ENCODE peak calls at places on chromosome 13, in seven cellular contexts. J is tibial nerve; W is breast epithelium; Z is body of pancreas; D is AG04450; S is CD8-positive, alpha-beta T cell; P is heart right ventricle. H is an unnamed sample.

GRCh38 chr13:101424381-101425155 is 8.3 kb upstream of the NALCN start:
- DNase-seq in J (no peak), W (peak; percentile 54), Z (no peak), D (peak; percentile 4), S (no peak), P (no peak), H (no peak)

GRCh38 chr13:34913040-34913439 is 29.0 kb upstream of the NBEA start:
- DNase-seq in J (no peak), W (no peak), Z (no peak), D (no peak), S (no peak), P (no peak), H (peak; percentile 8)

GRCh38 chr13:20131057-20131832 is 29.6 kb downstream of the GJA3 start:
- DNase-seq in J (no peak), W (no peak), Z (no peak), D (no peak), S (no peak), P (no peak), H (no peak)

GRCh38 chr13:97253581-97254293 is 31.6 kb downstream of the MBNL2 start:
- DNase-seq in J (no peak), W (no peak), Z (no peak), D (no peak), S (no peak), P (no peak), H (no peak)

GRCh38 chr13:97883356-97883755 is 70.1 kb upstream of the IPO5 start:
- DNase-seq in J (no peak), W (no peak), Z (no peak), D (no peak), S (no peak), P (no peak), H (no peak)

GRCh38 chr13:24307211-24308067 is 1.9 kb upstream of the C1QTNF9 start:
- DNase-seq in J (no peak), W (no peak), Z (no peak), D (no peak), S (no peak), P (peak; percentile 21), H (no peak)

GRCh38 chr13:71242191-71242590 is 624.8 kb downstream of the DACH1 start:
- DNase-seq in J (no peak), W (no peak), Z (no peak), D (no peak), S (no peak), P (no peak), H (no peak)

GRCh38 chr13:87999791-88000190 is 328.6 kb downstream of the SLITRK5 start:
- DNase-seq in J (no peak), W (no peak), Z (no peak), D (no peak), S (no peak), P (no peak), H (no peak)

GRCh38 chr13:66659291-66660012 is 570.7 kb downstream of the PCDH9 start:
- DNase-seq in J (no peak), W (no peak), Z (no peak), D (no peak), S (no peak), P (no peak), H (no peak)

GRCh38 chr13:21229241-21230024 is 53.0 kb downstream of the MRPL57 start:
- DNase-seq in J (no peak), W (no peak), Z (no peak), D (no peak), S (no peak), P (no peak), H (no peak)

DNA sequence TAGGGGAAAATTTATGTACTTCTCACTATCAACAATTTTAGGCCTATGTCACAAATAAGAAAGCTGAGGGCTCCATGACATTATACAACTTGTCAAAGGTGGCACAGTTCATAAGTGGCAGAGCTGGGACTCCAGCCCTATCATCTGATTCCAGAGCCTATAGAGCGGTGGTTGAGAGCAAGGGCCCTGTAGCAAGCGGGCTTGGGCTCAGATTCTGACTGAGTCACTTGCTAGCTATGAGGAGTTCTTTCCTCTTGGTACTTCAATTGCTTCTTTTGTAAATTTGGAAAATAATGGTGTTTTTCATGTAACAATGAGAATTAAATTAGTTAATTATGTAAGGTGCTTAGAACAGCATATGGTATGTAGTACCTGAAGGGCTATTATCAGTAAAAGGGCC is 28.7 kb upstream of the FAM216B start:
- DNase-seq in J (no peak), W (no peak), Z (no peak), D (no peak), S (no peak), P (no peak), H (no peak)
- H3K4me3 ChIP-seq in J (no peak overlapping the region), W (no peak overlapping the region), Z (no peak overlapping the region), D (no peak overlapping the region), S (no peak overlapping the region), P (no peak overlapping the region), H (no peak overlapping the region)

GRCh38 chr13:111050539-111050879 is 64.6 kb upstream of the ARHGEF7 start:
- DNase-seq in J (no peak), W (no peak), Z (no peak), D (no peak), S (no peak), P (no peak), H (no peak)
- TF ChIP-seq CTCF in J (no peak), W (no peak), Z (peak; percentile 4), D (no peak), S (no peak), P (no peak), H (no peak)

DNA sequence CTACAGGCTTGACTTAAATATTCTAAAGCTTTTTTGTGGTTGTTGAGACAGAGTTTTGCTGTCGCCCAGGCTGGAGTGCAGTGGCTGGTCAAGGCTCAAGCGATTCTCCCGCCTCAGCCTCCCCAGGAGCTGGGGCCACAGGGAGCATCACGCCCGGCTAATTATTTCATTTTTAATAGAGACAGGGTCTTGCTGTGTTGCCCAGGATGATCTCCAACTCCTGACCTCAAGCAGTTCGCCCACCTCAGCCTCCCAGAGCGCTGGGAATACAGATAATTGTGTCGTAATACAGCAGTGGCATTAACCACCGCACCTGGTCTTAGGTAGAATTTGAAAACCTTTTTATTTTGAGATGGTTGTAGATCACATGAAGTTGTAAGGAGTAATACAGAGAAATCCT is 1.5 kb upstream of the DCUN1D2 start:
- DNase-seq in J (no peak), W (no peak), Z (no peak), D (no peak), S (no peak), P (no peak), H (no peak)
- H3K4me3 ChIP-seq in J (peak overlapping the region; percentile 92), W (peak overlapping the region; percentile 74), Z (no peak overlapping the region), D (peak overlapping the region; percentile 78), S (no peak overlapping the region), P (peak overlapping the region; percentile 98), H (peak overlapping the region; percentile 83)

GRCh38 chr13:33743438-33744368 is 74.2 kb upstream of the RFC3 start:
- DNase-seq in J (no peak), W (no peak), Z (no peak), D (no peak), S (no peak), P (no peak), H (no peak)
- TF ChIP-seq CTCF in J (no peak), W (no peak), Z (no peak), D (no peak), S (no peak), P (no peak), H (no peak)

GRCh38 chr13:39836038-39836437 is 180.6 kb downstream of the COG6 start:
- DNase-seq in J (no peak), W (no peak), Z (no peak), D (no peak), S (no peak), P (no peak), H (no peak)

GRCh38 chr13:39840201-39840600 is 184.7 kb downstream of the COG6 start:
- DNase-seq in J (peak; percentile 34), W (no peak), Z (no peak), D (no peak), S (no peak), P (no peak), H (no peak)

GRCh38 chr13:39835253-39835652 is 179.8 kb downstream of the COG6 start:
- DNase-seq in J (no peak), W (no peak), Z (no peak), D (no peak), S (no peak), P (no peak), H (no peak)
- H3K4me3 ChIP-seq in J (no peak overlapping the region), W (no peak overlapping the region), Z (no peak overlapping the region), D (no peak overlapping the region), S (no peak overlapping the region), P (no peak overlapping the region), H (no peak overlapping the region)

DNA sequence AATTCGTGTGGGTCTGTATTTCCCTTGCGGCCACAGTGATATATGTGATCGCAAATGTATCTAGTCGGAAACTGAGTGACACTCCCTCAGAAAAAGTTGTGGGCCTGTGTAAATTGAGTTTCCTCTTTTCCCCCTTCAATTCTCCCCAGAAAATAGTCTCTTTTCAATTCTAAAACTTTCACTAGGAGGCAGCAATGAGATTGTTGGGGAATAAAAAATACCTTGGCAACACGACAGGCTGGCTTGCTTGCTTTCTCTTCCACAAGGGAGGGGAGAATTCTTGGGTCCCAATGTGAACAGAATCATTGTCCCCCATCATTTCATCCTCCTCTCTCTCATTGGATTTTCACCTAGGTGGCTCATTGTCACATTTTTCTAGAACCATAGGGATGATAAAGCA is 3.7 kb upstream of the SOX21 start:
- DNase-seq in J (no peak), W (no peak), Z (no peak), D (no peak), S (no peak), P (no peak), H (no peak)
- TF ChIP-seq CTCF in J (no peak), W (no peak), Z (no peak), D (peak; percentile 20), S (no peak), P (no peak), H (peak; percentile 20)

DNA sequence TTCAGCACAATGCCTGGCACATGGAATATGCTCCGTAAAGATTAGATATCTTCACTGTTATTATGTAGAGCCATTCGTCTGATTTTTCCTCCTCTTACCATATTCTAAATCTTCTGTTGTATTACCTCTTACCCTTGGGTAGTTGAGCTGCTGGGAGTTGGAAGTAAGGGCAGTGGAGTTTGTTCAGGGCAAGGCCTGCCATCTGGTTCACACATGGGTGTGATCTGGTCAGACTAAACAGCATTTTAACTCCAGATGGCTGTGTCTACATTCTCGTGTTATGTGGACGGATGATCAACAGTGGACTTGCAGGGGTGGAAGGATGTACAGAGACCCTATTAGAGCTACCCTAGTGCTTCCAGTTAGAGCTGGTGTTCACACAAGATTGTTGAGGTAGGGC is 164.9 kb downstream of the ZIC5 start:
- DNase-seq in J (no peak), W (no peak), Z (no peak), D (no peak), S (no peak), P (no peak), H (peak; percentile 15)
- H3K4me3 ChIP-seq in J (no peak overlapping the region), W (no peak overlapping the region), Z (no peak overlapping the region), D (no peak overlapping the region), S (no peak overlapping the region), P (no peak overlapping the region), H (no peak overlapping the region)

GRCh38 chr13:63048648-63049047 is 1633.0 kb upstream of the PCDH20 start:
- DNase-seq in J (no peak), W (no peak), Z (no peak), D (no peak), S (no peak), P (no peak), H (no peak)
- TF ChIP-seq CTCF in J (no peak), W (no peak), Z (no peak), D (peak; percentile 23), S (no peak), P (no peak), H (no peak)

DNA sequence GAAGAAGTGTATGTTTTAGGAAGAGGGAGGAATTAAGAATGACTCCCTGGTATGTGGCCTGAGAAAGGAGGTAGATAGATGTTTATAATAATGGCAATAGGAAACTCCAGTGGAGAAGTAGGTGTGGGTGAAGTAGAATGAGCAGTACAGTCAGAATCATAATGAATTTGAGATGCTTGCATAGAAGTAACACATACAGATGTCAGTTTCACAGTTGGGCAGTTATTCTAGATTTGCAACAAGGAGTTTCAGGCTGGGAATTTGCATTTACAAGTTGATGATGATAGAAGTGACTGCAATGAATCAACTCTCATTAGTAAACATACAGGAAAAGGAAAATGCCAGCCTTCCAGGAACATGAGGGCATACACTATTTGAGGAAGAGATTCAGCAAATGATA is 149.0 kb downstream of the SLITRK1 start:
- DNase-seq in J (no peak), W (no peak), Z (no peak), D (no peak), S (no peak), P (no peak), H (no peak)
- H3K4me3 ChIP-seq in J (no peak overlapping the region), W (no peak overlapping the region), Z (no peak overlapping the region), D (no peak overlapping the region), S (no peak overlapping the region), P (no peak overlapping the region), H (no peak overlapping the region)

H was measured in AG10803.